ENCODE peak calls at places on chromosome 9, in five cellular contexts. D is HCT116, Q is stomach, U is body of pancreas, X is heart left ventricle. L is an unnamed sample.

GRCh38 chr9:137085918-137086530 is 761 bp upstream of the MAN1B1 start:
- DNase-seq in D (no peak), U (peak), Q (peak), X (peak), L (peak)

GRCh38 chr9:120696551-120697230 is 17.6 kb downstream of the MEGF9 start:
- DNase-seq in Q (no peak), U (no peak), D (no peak), X (no peak), L (no peak)

GRCh38 chr9:20404192-20404813 is 218.0 kb downstream of the MLLT3 start:
- DNase-seq in Q (no peak), U (no peak), X (no peak), D (no peak), L (no peak)

GRCh38 chr9:129481824-129482511 is 138.9 kb downstream of the C9orf50 start:
- DNase-seq in U (no peak), X (peak), D (no peak), Q (no peak), L (no peak)

GRCh38 chr9:124297915-124298645 is 40.3 kb downstream of the NEK6 start:
- DNase-seq in U (no peak), X (no peak), D (no peak), Q (no peak), L (no peak)

GRCh38 chr9:3263698-3264097 is 262.1 kb downstream of the RFX3 start:
- DNase-seq in Q (no peak), D (no peak), U (no peak), X (no peak), L (no peak)

GRCh38 chr9:4073371-4073770 is 226.5 kb downstream of the GLIS3 start:
- DNase-seq in U (no peak), Q (no peak), X (no peak), D (peak), L (no peak)

GRCh38 chr9:82677086-82677485 is 385.9 kb downstream of the RASEF start:
- DNase-seq in U (no peak), Q (no peak), D (no peak), X (no peak), L (no peak)

GRCh38 chr9:84782228-84782866 is 112.8 kb downstream of the NTRK2 start:
- DNase-seq in Q (no peak), D (no peak), U (no peak), X (no peak), L (no peak)

GRCh38 chr9:113178087-113178486 is 27.3 kb downstream of the SLC31A2 start:
- DNase-seq in D (no peak), X (no peak), Q (no peak), U (no peak), L (no peak)

GRCh38 chr9:119368179-119368578 is 1.1 kb downstream of the BRINP1 start:
- DNase-seq in Q (no peak), U (no peak), D (no peak), X (no peak), L (no peak)

GRCh38 chr9:116716441-116716840 is 29.3 kb downstream of the TRIM32 start:
- DNase-seq in X (no peak), U (no peak), Q (no peak), D (no peak), L (no peak)

GRCh38 chr9:126146254-126147145 is 180.1 kb upstream of the MVB12B start:
- DNase-seq in X (no peak), D (no peak), U (no peak), Q (peak), L (peak)

GRCh38 chr9:80994892-80995291 is 694.5 kb downstream of the TLE1 start:
- DNase-seq in X (no peak), Q (no peak), D (no peak), U (no peak), L (no peak)

GRCh38 chr9:109497193-109498165 is 628 bp downstream of the PTPN3 start:
- DNase-seq in X (no peak), U (peak), D (no peak), Q (no peak), L (no peak)
- TF ChIP-seq POLR2A in X (no peak), U (peak), D (no peak), Q (no peak), L (no peak)

DNA sequence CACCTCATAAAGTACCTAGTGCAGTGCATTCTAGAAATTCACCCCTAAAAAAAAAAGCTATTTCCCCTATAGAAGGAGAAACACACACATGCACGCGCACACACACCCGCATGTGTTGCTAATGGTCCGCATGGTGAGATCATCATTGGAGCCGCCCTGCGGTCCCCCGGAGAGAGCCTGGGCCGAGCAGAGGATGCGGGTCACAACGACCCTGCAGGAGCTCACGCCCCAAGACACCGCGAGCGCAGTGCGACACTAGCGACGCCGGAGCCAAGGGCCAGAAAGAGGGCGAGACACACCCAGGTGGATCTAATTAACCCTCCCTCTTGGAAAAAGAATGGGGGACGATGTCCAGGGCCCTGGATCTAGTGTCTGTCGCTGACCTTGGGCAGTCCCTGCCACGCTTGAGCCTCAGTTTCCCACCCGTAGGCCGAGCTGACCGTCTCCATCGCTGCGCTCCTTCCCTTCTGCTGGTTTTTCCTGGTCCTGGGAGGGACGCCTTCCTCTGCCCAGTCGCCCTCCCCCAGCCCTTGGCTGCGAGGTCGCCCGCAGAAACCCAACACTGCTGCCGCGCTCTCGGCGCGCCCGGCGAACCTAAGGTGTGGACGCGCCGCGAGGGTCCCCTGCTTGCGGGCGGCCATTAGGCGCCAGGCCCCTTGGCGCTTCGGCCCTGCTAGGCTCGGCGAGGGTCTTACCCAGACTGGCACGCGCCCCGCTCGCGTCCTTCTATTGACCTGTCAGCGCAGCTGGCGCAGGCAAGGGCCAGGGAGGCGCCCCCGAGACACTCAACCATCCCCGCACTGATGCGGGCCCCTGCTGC is 47.6 kb upstream of the RNF20 start:
- DNase-seq in D (peak), U (peak), Q (peak), X (peak), L (no peak)
- TF ChIP-seq POLR2A in D (peak), U (peak), Q (no peak), X (no peak), L (no peak)

GRCh38 chr9:16721972-16722371 is 148.5 kb downstream of the BNC2 start:
- DNase-seq in X (no peak), Q (no peak), D (no peak), U (peak), L (no peak)
- TF ChIP-seq POLR2A in X (no peak), Q (no peak), D (no peak), U (no peak), L (no peak)

GRCh38 chr9:134371731-134372130 is 45.5 kb downstream of the RXRA start:
- DNase-seq in D (no peak), Q (peak), X (peak), U (peak), L (no peak)

GRCh38 chr9:134374301-134375010 is 48.2 kb downstream of the RXRA start:
- DNase-seq in D (no peak), Q (no peak), X (peak), U (peak), L (no peak)

GRCh38 chr9:134372621-134373267 is 46.5 kb downstream of the RXRA start:
- DNase-seq in D (no peak), Q (no peak), X (peak), U (no peak), L (no peak)

GRCh38 chr9:134373953-134374300 is 47.7 kb downstream of the RXRA start:
- DNase-seq in D (no peak), U (no peak), X (no peak), Q (no peak), L (no peak)

DNA sequence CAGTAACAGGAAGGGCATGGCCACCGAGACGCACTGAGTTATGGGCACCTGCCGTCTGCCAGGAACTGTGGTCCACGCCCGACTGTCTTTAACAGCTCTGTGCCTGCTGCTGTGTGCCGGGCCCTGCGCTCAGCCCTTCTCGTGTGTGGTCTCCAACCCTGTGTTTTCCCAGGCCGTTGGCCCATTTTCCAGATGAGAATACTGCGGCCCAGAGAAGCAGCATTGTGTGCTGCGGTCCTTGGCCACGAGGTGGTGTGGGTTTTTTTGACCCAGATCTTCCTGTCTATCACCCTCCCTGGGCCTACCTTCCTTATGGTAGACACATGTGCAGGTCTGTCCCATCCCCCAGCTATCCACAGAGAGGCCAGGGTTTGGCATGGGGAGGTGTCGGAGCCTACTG is 47.0 kb downstream of the RXRA start:
- DNase-seq in D (no peak), Q (no peak), X (no peak), U (no peak), L (no peak)
- TF ChIP-seq POLR2A in D (no peak), Q (no peak), X (no peak), U (no peak), L (no peak)